ENCODE peak calls at places on chromosomes 7 and 10, in five cellular contexts. C is stomach; R is tibial artery; L is esophagus squamous epithelium; N is CD8-positive, alpha-beta T cell. O is an unnamed sample.
A peak's percentile ranks its signal among the peaks of the same experiment; 100 is the strongest.

GRCh38 chr7:132480534-132480933 is 95.7 kb downstream of the PLXNA4 start:
- DNase-seq in L (no peak), N (no peak), C (no peak), R (peak; percentile 40), O (no peak)

GRCh38 chr7:80060218-80060806 is 74.3 kb upstream of the GNAI1 start:
- DNase-seq in R (no peak), C (no peak), L (no peak), N (no peak), O (no peak)

GRCh38 chr7:38929460-38930171 is 20.6 kb upstream of the VPS41 start:
- DNase-seq in C (no peak), L (no peak), R (no peak), N (no peak), O (no peak)

GRCh38 chr10:80497187-80498038 is 40.3 kb upstream of the SH2D4B start:
- DNase-seq in C (peak; percentile 26), R (peak; percentile 65), L (no peak), N (no peak), O (peak; percentile 33)

GRCh38 chr7:140541513-140542192 is 62.3 kb upstream of the MKRN1 start:
- DNase-seq in N (no peak), C (peak; percentile 37), R (no peak), L (no peak), O (peak; percentile 91)

GRCh38 chr10:70494966-70495365 is 16.4 kb downstream of the PALD1 start:
- DNase-seq in R (peak; percentile 55), N (no peak), C (peak; percentile 38), L (no peak), O (no peak)

GRCh38 chr10:3709456-3709855 is 75.6 kb downstream of the KLF6 start:
- DNase-seq in R (no peak), C (no peak), N (no peak), L (no peak), O (no peak)

GRCh38 chr10:23384364-23384763 is 39.8 kb upstream of the C10orf67 start:
- DNase-seq in R (no peak), N (no peak), L (no peak), C (no peak), O (no peak)

GRCh38 chr10:35412900-35413491 is 76.7 kb downstream of the CCNY start:
- DNase-seq in C (no peak), L (no peak), R (no peak), N (no peak), O (peak; percentile 38)

GRCh38 chr10:80163741-80164341 is 31.3 kb downstream of the PLAC9 start:
- DNase-seq in R (peak; percentile 70), N (no peak), C (peak; percentile 72), L (no peak), O (no peak)

GRCh38 chr7:145184956-145185355 is 349.1 kb upstream of the TPK1 start:
- DNase-seq in R (no peak), N (no peak), L (no peak), C (no peak), O (no peak)

GRCh38 chr10:117165557-117166419 is 27.7 kb upstream of the VAX1 start:
- DNase-seq in R (no peak), N (peak; percentile 22), C (no peak), L (no peak), O (peak; percentile 30)

GRCh38 chr7:1814089-1814811 is 144.2 kb downstream of the ELFN1 start:
- DNase-seq in L (no peak), C (peak; percentile 23), R (no peak), N (no peak), O (no peak)

GRCh38 chr10:6401562-6402348 is 178.3 kb downstream of the PRKCQ start:
- DNase-seq in L (no peak), N (peak; percentile 62), C (peak; percentile 81), R (peak; percentile 75), O (peak; percentile 67)

GRCh38 chr7:55210176-55210575 is 155.0 kb upstream of the LANCL2 start:
- DNase-seq in R (no peak), C (no peak), N (no peak), L (no peak), O (no peak)

GRCh38 chr7:105880571-105881330 is 4.4 kb upstream of the ATXN7L1 start:
- DNase-seq in R (no peak), L (no peak), N (no peak), C (peak; percentile 59), O (no peak)

GRCh38 chr10:69439350-69439739 is 11.9 kb upstream of the TSPAN15 start:
- DNase-seq in N (no peak), L (no peak), C (no peak), R (no peak), O (no peak)

GRCh38 chr10:3525832-3526449 is 259.1 kb downstream of the KLF6 start:
- DNase-seq in N (no peak), C (no peak), L (no peak), R (peak; percentile 70), O (no peak)

GRCh38 chr7:421056-421991 is 98.3 kb downstream of the PDGFA start:
- DNase-seq in L (no peak), N (no peak), R (no peak), C (no peak), O (no peak)

GRCh38 chr10:8361510-8361844 is 307.0 kb downstream of the GATA3 start:
- DNase-seq in R (no peak), C (no peak), L (no peak), N (no peak), O (no peak)

GRCh38 chr7:96649981-96650380 is 59.7 kb downstream of the SEM1 start:
- DNase-seq in C (no peak), L (no peak), N (no peak), R (no peak), O (no peak)

GRCh38 chr10:122164028-122164601 is 107.0 kb upstream of the BTBD16 start:
- DNase-seq in C (no peak), R (no peak), L (no peak), N (no peak), O (peak; percentile 93)

GRCh38 chr7:120550494-120551048 is 277.6 kb downstream of the KCND2 start:
- DNase-seq in L (no peak), N (no peak), R (no peak), C (no peak), O (peak; percentile 30)

GRCh38 chr10:3873728-3874461 is 88.9 kb upstream of the KLF6 start:
- DNase-seq in R (no peak), C (no peak), N (peak; percentile 16), L (no peak), O (no peak)

GRCh38 chr7:77409739-77410545 is 6.2 kb downstream of the GSAP start:
- DNase-seq in C (no peak), N (no peak), L (no peak), R (peak; percentile 42), O (no peak)

GRCh38 chr10:11684717-11685645 is 57.2 kb upstream of the ECHDC3 start:
- DNase-seq in L (peak; percentile 35), C (peak; percentile 86), R (peak; percentile 78), N (peak; percentile 62), O (no peak)

GRCh38 chr10:122748496-122748895 is 48.9 kb upstream of the C10orf120 start:
- DNase-seq in R (no peak), L (no peak), N (no peak), C (no peak), O (no peak)

GRCh38 chr7:92259610-92260247 is 14.0 kb downstream of the ANKIB1 start:
- DNase-seq in N (no peak), L (no peak), R (no peak), C (no peak), O (no peak)

GRCh38 chr10:46026106-46026505 is 4.3 kb downstream of the NCOA4 start:
- DNase-seq in C (no peak), N (no peak), L (no peak), R (no peak), O (no peak)
- H3K4me1 ChIP-seq in C (peaks cover 62% of the 10 kb centered on the region), N (peaks cover 74% of the 10 kb centered on the region), L (peaks cover 49% of the 10 kb centered on the region), R (peaks cover 79% of the 10 kb centered on the region), O (no peaks in the 10 kb centered on the region)

GRCh38 chr10:45427305-45427955 is 53.4 kb downstream of the ALOX5 start:
- DNase-seq in C (no peak), L (no peak), N (no peak), R (no peak), O (no peak)
- H3K4me3 ChIP-seq in C (no peak overlapping the region), L (no peak overlapping the region), N (no peak overlapping the region), R (no peak overlapping the region), O (no peak overlapping the region)

GRCh38 chr10:96450514-96451207 is 63.1 kb downstream of the TLL2 start:
- DNase-seq in C (no peak), R (no peak), L (no peak), N (no peak), O (peak; percentile 71)

GRCh38 chr10:96452494-96452893 is 61.2 kb downstream of the TLL2 start:
- DNase-seq in N (no peak), R (no peak), L (no peak), C (no peak), O (no peak)

GRCh38 chr10:96448021-96448457 is 65.7 kb downstream of the TLL2 start:
- DNase-seq in R (no peak), L (no peak), C (no peak), N (no peak), O (peak; percentile 89)

GRCh38 chr10:96446966-96447596 is 66.6 kb downstream of the TLL2 start:
- DNase-seq in R (no peak), L (no peak), C (no peak), N (no peak), O (no peak)

GRCh38 chr10:96448558-96448957 is 65.2 kb downstream of the TLL2 start:
- DNase-seq in R (no peak), C (no peak), N (no peak), L (no peak), O (peak; percentile 16)
- H3K4me1 ChIP-seq in R (no peaks in the 10 kb centered on the region), C (no peaks in the 10 kb centered on the region), N (no peaks in the 10 kb centered on the region), L (no peaks in the 10 kb centered on the region), O (peaks cover 45% of the 10 kb centered on the region)

DNA sequence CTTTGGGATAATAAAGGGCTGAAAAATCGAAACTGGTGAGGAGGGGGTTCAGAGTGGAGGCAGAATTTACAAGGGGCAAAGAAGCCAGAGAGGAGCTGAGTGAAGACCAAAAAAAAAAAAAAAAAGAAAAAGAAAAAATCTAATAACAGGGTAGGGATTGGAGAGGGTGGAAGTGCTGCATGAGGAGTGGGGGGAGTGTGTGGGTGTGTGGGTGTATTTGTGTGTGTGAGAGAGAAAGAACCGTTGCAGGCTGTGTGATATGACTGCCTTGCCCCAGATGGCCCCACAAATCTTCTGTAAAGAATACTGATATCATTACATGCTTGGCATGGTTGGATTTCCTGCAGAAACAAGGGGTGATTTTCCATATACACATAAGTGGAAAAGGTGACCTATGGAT is 207.8 kb upstream of the IMMP2L start:
- DNase-seq in N (no peak), C (no peak), L (no peak), R (no peak), O (no peak)
- H3K4me3 ChIP-seq in N (no peak overlapping the region), C (no peak overlapping the region), L (no peak overlapping the region), R (no peak overlapping the region), O (no peak overlapping the region)

GRCh38 chr10:98138031-98138430 is 3.6 kb downstream of the R3HCC1L start:
- DNase-seq in R (no peak), L (no peak), N (no peak), C (no peak), O (no peak)
- H3K4me1 ChIP-seq in R (peaks cover 12% of the 10 kb centered on the region), L (peaks cover 7% of the 10 kb centered on the region), N (peaks cover 27% of the 10 kb centered on the region), C (peaks cover 14% of the 10 kb centered on the region), O (no peaks in the 10 kb centered on the region)

GRCh38 chr10:77836299-77836820 is 90.2 kb downstream of the DLG5 start:
- DNase-seq in L (no peak), R (peak; percentile 56), C (peak; percentile 57), N (peak; percentile 70), O (no peak)
- H3K4me3 ChIP-seq in L (no peak overlapping the region), R (no peak overlapping the region), C (no peak overlapping the region), N (no peak overlapping the region), O (no peak overlapping the region)

O was measured in SJCRH30.